ENCODE peak calls at places on chromosomes 13 and 19, in eight cellular contexts. One of them, this sample, is unnamed.
A peak's percentile ranks its signal among the peaks of the same experiment; 100 is the strongest.

GRCh38 chr13:97328222-97328790 is 105.7 kb upstream of the RAP2A start:
- DNase-seq in endothelial cell of umbilical vein: peak; percentile 71
- DNase-seq in GM12891: no peak
- DNase-seq in H1: no peak
- DNase-seq in prostate gland: no peak
- DNase-seq in stomach: no peak
- DNase-seq in transverse colon: no peak
- DNase-seq in breast epithelium: peak; percentile 30
- DNase-seq in this sample: no peak

GRCh38 chr19:4495471-4495870 is 22.8 kb downstream of the PLIN4 start:
- DNase-seq in transverse colon: no peak
- DNase-seq in prostate gland: no peak
- DNase-seq in breast epithelium: no peak
- DNase-seq in H1: peak; percentile 56
- DNase-seq in endothelial cell of umbilical vein: no peak
- DNase-seq in GM12891: peak; percentile 63
- DNase-seq in stomach: peak; percentile 42
- DNase-seq in this sample: no peak

GRCh38 chr13:40992678-40993077 is 26.4 kb downstream of the ELF1 start:
- DNase-seq in prostate gland: no peak
- DNase-seq in H1: no peak
- DNase-seq in transverse colon: no peak
- DNase-seq in GM12891: no peak
- DNase-seq in breast epithelium: no peak
- DNase-seq in endothelial cell of umbilical vein: peak; percentile 28
- DNase-seq in stomach: no peak
- DNase-seq in this sample: no peak

GRCh38 chr19:46383171-46383815 is 30.1 kb downstream of the CCDC8 start:
- DNase-seq in endothelial cell of umbilical vein: no peak
- DNase-seq in stomach: no peak
- DNase-seq in H1: no peak
- DNase-seq in GM12891: no peak
- DNase-seq in prostate gland: no peak
- DNase-seq in transverse colon: no peak
- DNase-seq in breast epithelium: no peak
- DNase-seq in this sample: no peak

GRCh38 chr13:83618966-83619365 is 263.3 kb downstream of the SLITRK1 start:
- DNase-seq in endothelial cell of umbilical vein: no peak
- DNase-seq in H1: no peak
- DNase-seq in transverse colon: no peak
- DNase-seq in stomach: no peak
- DNase-seq in GM12891: no peak
- DNase-seq in breast epithelium: no peak
- DNase-seq in prostate gland: no peak
- DNase-seq in this sample: no peak

GRCh38 chr19:31285744-31286143 is 63.5 kb downstream of the TSHZ3 start:
- DNase-seq in stomach: no peak
- DNase-seq in transverse colon: no peak
- DNase-seq in breast epithelium: no peak
- DNase-seq in prostate gland: no peak
- DNase-seq in GM12891: no peak
- DNase-seq in endothelial cell of umbilical vein: no peak
- DNase-seq in H1: no peak
- DNase-seq in this sample: no peak

GRCh38 chr13:40433577-40433976 is 232.9 kb downstream of the FOXO1 start:
- DNase-seq in prostate gland: no peak
- DNase-seq in H1: no peak
- DNase-seq in transverse colon: peak; percentile 56
- DNase-seq in GM12891: no peak
- DNase-seq in endothelial cell of umbilical vein: no peak
- DNase-seq in breast epithelium: no peak
- DNase-seq in stomach: no peak
- DNase-seq in this sample: no peak

GRCh38 chr13:40379186-40379585 is 287.3 kb downstream of the FOXO1 start:
- DNase-seq in endothelial cell of umbilical vein: no peak
- DNase-seq in breast epithelium: no peak
- DNase-seq in GM12891: no peak
- DNase-seq in transverse colon: no peak
- DNase-seq in prostate gland: no peak
- DNase-seq in stomach: no peak
- DNase-seq in H1: no peak
- DNase-seq in this sample: no peak

GRCh38 chr13:23778879-23779278 is 110.3 kb downstream of the MIPEP start:
- DNase-seq in GM12891: no peak
- DNase-seq in transverse colon: no peak
- DNase-seq in endothelial cell of umbilical vein: no peak
- DNase-seq in breast epithelium: no peak
- DNase-seq in H1: no peak
- DNase-seq in stomach: no peak
- DNase-seq in prostate gland: no peak
- DNase-seq in this sample: no peak

GRCh38 chr13:106183410-106184128 is 351.9 kb downstream of the EFNB2 start:
- DNase-seq in breast epithelium: no peak
- DNase-seq in endothelial cell of umbilical vein: no peak
- DNase-seq in H1: no peak
- DNase-seq in prostate gland: no peak
- DNase-seq in GM12891: no peak
- DNase-seq in transverse colon: peak; percentile 75
- DNase-seq in stomach: no peak
- DNase-seq in this sample: no peak

GRCh38 chr13:106182404-106182803 is 353.1 kb downstream of the EFNB2 start:
- DNase-seq in endothelial cell of umbilical vein: no peak
- DNase-seq in H1: no peak
- DNase-seq in stomach: no peak
- DNase-seq in breast epithelium: no peak
- DNase-seq in transverse colon: no peak
- DNase-seq in prostate gland: no peak
- DNase-seq in GM12891: no peak
- DNase-seq in this sample: no peak

GRCh38 chr13:106177146-106177545 is 358.3 kb downstream of the EFNB2 start:
- DNase-seq in GM12891: no peak
- DNase-seq in prostate gland: no peak
- DNase-seq in endothelial cell of umbilical vein: no peak
- DNase-seq in transverse colon: no peak
- DNase-seq in breast epithelium: no peak
- DNase-seq in stomach: no peak
- DNase-seq in H1: no peak
- DNase-seq in this sample: no peak

GRCh38 chr13:106176103-106176502 is 359.4 kb downstream of the EFNB2 start:
- DNase-seq in GM12891: no peak
- DNase-seq in endothelial cell of umbilical vein: no peak
- DNase-seq in transverse colon: no peak
- DNase-seq in prostate gland: no peak
- DNase-seq in H1: no peak
- DNase-seq in stomach: no peak
- DNase-seq in breast epithelium: no peak
- DNase-seq in this sample: no peak

DNA sequence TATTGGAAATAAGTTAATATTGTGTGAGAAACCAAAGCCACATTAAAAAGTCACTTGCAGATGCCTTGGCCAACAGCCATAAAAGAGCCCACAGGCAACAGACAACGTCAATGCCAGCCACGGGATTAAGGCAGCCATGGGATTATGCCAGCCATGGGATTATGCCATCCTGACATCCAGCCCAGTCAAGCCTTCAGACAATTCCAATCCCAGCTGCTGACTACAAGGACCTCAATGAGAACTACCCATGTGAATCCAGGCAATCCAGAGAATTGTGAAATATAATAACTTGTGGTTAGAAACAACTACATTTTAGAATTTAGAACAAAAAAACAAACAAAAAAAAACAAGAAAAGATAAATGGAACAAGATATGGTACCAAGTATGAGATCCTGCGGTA is 356.6 kb downstream of the EFNB2 start:
- DNase-seq in GM12891: no peak
- DNase-seq in prostate gland: no peak
- DNase-seq in breast epithelium: no peak
- DNase-seq in H1: no peak
- DNase-seq in stomach: no peak
- DNase-seq in endothelial cell of umbilical vein: no peak
- DNase-seq in transverse colon: no peak
- DNase-seq in this sample: no peak
- TF ChIP-seq POLR2AphosphoS5 in GM12891: no peak
- TF ChIP-seq POLR2AphosphoS5 in prostate gland: no peak
- TF ChIP-seq POLR2AphosphoS5 in breast epithelium: no peak
- TF ChIP-seq POLR2AphosphoS5 in H1: no peak
- TF ChIP-seq POLR2AphosphoS5 in stomach: no peak
- TF ChIP-seq POLR2AphosphoS5 in endothelial cell of umbilical vein: no peak
- TF ChIP-seq POLR2AphosphoS5 in transverse colon: no peak
- TF ChIP-seq POLR2AphosphoS5 in this sample: no peak

GRCh38 chr19:55451522-55452380 is 8.7 kb upstream of the SHISA7 start:
- DNase-seq in GM12891: no peak
- DNase-seq in endothelial cell of umbilical vein: no peak
- DNase-seq in H1: peak; percentile 73
- DNase-seq in transverse colon: no peak
- DNase-seq in stomach: no peak
- DNase-seq in breast epithelium: no peak
- DNase-seq in prostate gland: no peak
- DNase-seq in this sample: no peak

GRCh38 chr19:55454787-55455243 is 6.6 kb downstream of the ISOC2 start:
- DNase-seq in prostate gland: no peak
- DNase-seq in breast epithelium: no peak
- DNase-seq in H1: peak; percentile 83
- DNase-seq in GM12891: no peak
- DNase-seq in stomach: no peak
- DNase-seq in endothelial cell of umbilical vein: peak; percentile 22
- DNase-seq in transverse colon: no peak
- DNase-seq in this sample: no peak

GRCh38 chr19:55451163-55451521 is 8.0 kb upstream of the SHISA7 start:
- DNase-seq in breast epithelium: no peak
- DNase-seq in H1: no peak
- DNase-seq in GM12891: no peak
- DNase-seq in stomach: no peak
- DNase-seq in endothelial cell of umbilical vein: no peak
- DNase-seq in prostate gland: no peak
- DNase-seq in transverse colon: no peak
- DNase-seq in this sample: no peak

GRCh38 chr19:55453861-55454260 is 7.6 kb downstream of the ISOC2 start:
- DNase-seq in transverse colon: no peak
- DNase-seq in prostate gland: no peak
- DNase-seq in H1: no peak
- DNase-seq in stomach: no peak
- DNase-seq in endothelial cell of umbilical vein: no peak
- DNase-seq in breast epithelium: no peak
- DNase-seq in GM12891: no peak
- DNase-seq in this sample: no peak

DNA sequence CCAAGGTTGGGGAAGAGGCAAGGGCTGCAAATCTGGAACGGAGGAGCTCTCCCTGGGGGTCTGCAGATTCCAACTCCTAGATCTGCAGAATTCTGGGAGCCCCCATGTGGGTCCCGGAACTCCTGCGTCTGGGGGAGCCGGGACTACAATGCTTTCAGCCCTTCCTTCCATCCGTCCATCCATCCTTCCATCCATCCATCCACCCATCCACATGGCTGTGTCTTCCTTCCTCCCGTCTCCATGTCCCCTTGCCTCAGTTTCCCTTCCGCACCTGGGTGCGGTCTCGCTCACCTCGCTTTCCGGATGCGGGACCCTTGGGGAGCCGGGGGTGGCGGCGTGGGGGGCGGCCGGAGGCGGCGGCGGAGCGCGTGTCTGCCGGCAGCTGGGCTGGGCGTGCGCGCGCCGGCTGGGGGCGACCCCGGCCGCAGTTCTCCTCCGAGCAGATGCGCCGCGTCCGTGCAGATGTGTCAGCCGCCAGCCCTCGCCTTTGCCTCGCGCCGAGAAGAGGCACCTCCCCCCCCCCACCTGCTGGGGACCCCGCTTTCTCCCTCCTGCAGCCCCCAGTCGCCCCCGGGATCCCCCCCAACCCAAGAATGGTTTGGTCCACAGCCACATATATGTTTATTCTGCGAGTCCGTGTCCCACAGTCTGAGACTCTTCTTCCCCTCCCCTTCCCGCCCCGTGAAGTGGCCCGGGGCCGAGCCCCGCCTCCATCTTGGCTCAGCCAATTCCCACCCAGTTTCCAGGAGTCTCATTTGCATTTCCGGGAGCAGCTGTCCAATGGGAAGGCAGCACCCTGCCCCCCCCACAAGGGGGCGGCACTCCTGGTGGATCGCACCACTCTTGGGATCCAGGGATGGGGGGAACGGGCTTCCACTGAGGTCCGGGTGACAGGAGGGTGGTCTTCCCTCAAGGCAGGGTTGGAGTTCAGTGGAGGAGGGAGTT is 8.8 kb downstream of the ISOC2 start:
- DNase-seq in prostate gland: peak; percentile 16
- DNase-seq in transverse colon: peak; percentile 46
- DNase-seq in endothelial cell of umbilical vein: peak; percentile 59
- DNase-seq in stomach: peak; percentile 49
- DNase-seq in GM12891: no peak
- DNase-seq in H1: peak; percentile 95
- DNase-seq in breast epithelium: no peak
- DNase-seq in this sample: no peak
- TF ChIP-seq POLR2AphosphoS5 in prostate gland: peak; percentile 8
- TF ChIP-seq POLR2AphosphoS5 in transverse colon: no peak
- TF ChIP-seq POLR2AphosphoS5 in endothelial cell of umbilical vein: no peak
- TF ChIP-seq POLR2AphosphoS5 in stomach: no peak
- TF ChIP-seq POLR2AphosphoS5 in GM12891: no peak
- TF ChIP-seq POLR2AphosphoS5 in H1: no peak
- TF ChIP-seq POLR2AphosphoS5 in breast epithelium: no peak
- TF ChIP-seq POLR2AphosphoS5 in this sample: no peak

DNA sequence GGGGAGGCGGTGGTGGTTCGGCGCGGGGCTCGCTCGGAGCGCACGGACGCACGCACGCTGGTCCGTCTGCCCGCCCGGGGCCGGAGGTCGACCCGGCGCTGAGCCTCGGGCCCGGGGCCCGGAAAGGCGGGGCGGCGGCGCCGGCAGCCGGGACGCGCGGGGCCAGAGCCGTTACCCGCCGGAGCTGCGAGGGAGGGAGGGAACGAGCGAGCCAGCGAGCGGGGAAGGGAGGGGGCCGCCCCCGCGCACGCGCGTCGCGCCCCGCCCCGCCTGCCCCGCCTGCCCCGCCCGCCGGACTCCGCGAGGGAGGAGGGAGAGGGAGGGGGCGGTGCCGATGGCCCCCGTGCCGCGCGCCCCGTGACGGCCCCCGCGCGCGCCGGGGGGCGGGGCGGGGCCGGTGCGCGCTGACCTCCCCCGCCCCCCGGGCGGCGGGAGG is 15.0 kb downstream of the CIC start:
- DNase-seq in GM12891: peak; percentile 82
- DNase-seq in transverse colon: peak; percentile 89
- DNase-seq in prostate gland: peak; percentile 77
- DNase-seq in H1: no peak
- DNase-seq in endothelial cell of umbilical vein: peak; percentile 51
- DNase-seq in breast epithelium: peak; percentile 65
- DNase-seq in stomach: peak; percentile 87
- DNase-seq in this sample: peak; percentile 85
- TF ChIP-seq POLR2AphosphoS5 in GM12891: no peak
- TF ChIP-seq POLR2AphosphoS5 in transverse colon: no peak
- TF ChIP-seq POLR2AphosphoS5 in prostate gland: no peak
- TF ChIP-seq POLR2AphosphoS5 in H1: no peak
- TF ChIP-seq POLR2AphosphoS5 in endothelial cell of umbilical vein: no peak
- TF ChIP-seq POLR2AphosphoS5 in breast epithelium: no peak
- TF ChIP-seq POLR2AphosphoS5 in stomach: no peak
- TF ChIP-seq POLR2AphosphoS5 in this sample: no peak

DNA sequence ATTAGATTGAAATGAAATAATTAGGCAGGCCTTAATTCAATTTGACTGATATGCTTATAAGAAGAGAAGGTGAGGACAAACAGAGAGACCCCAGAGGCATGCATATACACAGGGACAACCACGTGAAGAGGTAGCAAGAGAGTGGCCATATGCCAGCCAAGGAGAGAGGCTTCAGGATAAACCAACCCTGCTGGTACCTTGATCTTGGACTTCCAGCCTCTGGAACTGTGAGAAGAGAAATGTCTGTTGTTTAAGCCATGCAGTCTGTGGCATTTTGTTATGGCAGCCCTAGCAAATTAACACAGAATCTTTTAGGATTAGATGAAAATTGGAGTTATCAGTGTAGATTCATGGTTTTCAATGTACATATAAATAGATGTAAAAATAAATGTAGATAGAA is 120.1 kb downstream of the KCTD15 start:
- DNase-seq in prostate gland: no peak
- DNase-seq in endothelial cell of umbilical vein: no peak
- DNase-seq in transverse colon: no peak
- DNase-seq in GM12891: no peak
- DNase-seq in H1: no peak
- DNase-seq in stomach: no peak
- DNase-seq in breast epithelium: no peak
- DNase-seq in this sample: no peak
- TF ChIP-seq POLR2AphosphoS5 in prostate gland: no peak
- TF ChIP-seq POLR2AphosphoS5 in endothelial cell of umbilical vein: no peak
- TF ChIP-seq POLR2AphosphoS5 in transverse colon: no peak
- TF ChIP-seq POLR2AphosphoS5 in GM12891: no peak
- TF ChIP-seq POLR2AphosphoS5 in H1: no peak
- TF ChIP-seq POLR2AphosphoS5 in stomach: no peak
- TF ChIP-seq POLR2AphosphoS5 in breast epithelium: no peak
- TF ChIP-seq POLR2AphosphoS5 in this sample: no peak